ENCODE peak calls at places on chromosomes 1 and 21, in eight cellular contexts. N is mammary epithelial cell, L is fibroblast of lung, M is OCI-LY7, E is psoas muscle, P is A549, C is uterus, V is colonic mucosa. O is an unnamed sample. For H3K9me3, the result is how much of the 10 kb centered on the place peaks cover.

GRCh38 chr1:88029142-88029541 is 654.9 kb upstream of the PKN2 start:
- DNase-seq in M (no peak), P (peak), V (no peak), N (no peak), C (no peak), L (peak), E (no peak), O (no peak)

GRCh38 chr1:227587968-227588367 is 24.6 kb downstream of the ZNF678 start:
- DNase-seq in C (no peak), V (no peak), E (no peak), M (no peak), N (no peak), L (no peak), P (no peak), O (no peak)

GRCh38 chr1:17289756-17290155 is 18.2 kb upstream of the PADI4 start:
- DNase-seq in M (no peak), E (no peak), P (no peak), C (no peak), V (no peak), N (peak), L (peak), O (no peak)

GRCh38 chr1:178180405-178180804 is 86.5 kb downstream of the RASAL2 start:
- DNase-seq in C (no peak), P (no peak), N (no peak), M (no peak), E (no peak), L (no peak), V (no peak), O (no peak)

GRCh38 chr1:201353186-201353940 is 24.1 kb downstream of the TNNT2 start:
- DNase-seq in L (no peak), E (no peak), M (no peak), V (peak), N (no peak), P (no peak), C (no peak), O (no peak)

GRCh38 chr1:242057745-242058115 is 58.8 kb upstream of the MAP1LC3C start:
- DNase-seq in E (no peak), L (no peak), N (no peak), C (no peak), V (no peak), P (no peak), M (no peak), O (no peak)

GRCh38 chr1:88890790-88891317 is 513 bp downstream of the GTF2B start:
- DNase-seq in M (peak), N (peak), P (no peak), L (peak), E (no peak), V (peak), C (no peak), O (peak)

GRCh38 chr1:23013657-23014056 is 2.0 kb downstream of the TEX46 start:
- DNase-seq in M (peak), C (no peak), L (no peak), P (peak), V (no peak), E (no peak), N (peak), O (no peak)

GRCh38 chr1:145740269-145740668 is 21.0 kb downstream of the CD160 start:
- DNase-seq in L (peak), C (no peak), V (no peak), E (no peak), P (peak), M (no peak), N (no peak), O (no peak)

GRCh38 chr1:114323959-114324825 is 170.5 kb upstream of the SYT6 start:
- DNase-seq in N (no peak), V (no peak), E (no peak), M (no peak), L (no peak), C (peak), P (no peak), O (no peak)

GRCh38 chr1:235952950-235953615 is 86.4 kb upstream of the LYST start:
- DNase-seq in N (peak), M (no peak), P (no peak), E (no peak), C (no peak), L (no peak), V (no peak), O (no peak)

GRCh38 chr1:6123083-6123482 is 57.0 kb downstream of the CHD5 start:
- DNase-seq in V (no peak), E (no peak), M (no peak), P (no peak), L (no peak), N (no peak), C (no peak), O (no peak)

GRCh38 chr1:24134376-24134775 is 8.6 kb downstream of the IL22RA1 start:
- DNase-seq in C (no peak), L (no peak), N (no peak), M (no peak), E (no peak), V (no peak), P (no peak), O (no peak)

GRCh38 chr1:231233735-231234417 is 7.1 kb upstream of the GNPAT start:
- DNase-seq in L (no peak), N (no peak), C (no peak), E (no peak), V (peak), M (no peak), P (no peak), O (no peak)

GRCh38 chr1:23421752-23422312 is 2.7 kb downstream of the TCEA3 start:
- DNase-seq in N (no peak), C (peak), P (no peak), E (no peak), L (peak), M (no peak), V (peak), O (peak)

GRCh38 chr1:232613752-232614381 is 16.1 kb downstream of the SIPA1L2 start:
- DNase-seq in E (no peak), N (peak), P (no peak), V (no peak), C (no peak), L (peak), M (no peak), O (no peak)

GRCh38 chr1:22520871-22521270 is 42.4 kb upstream of the EPHA8 start:
- DNase-seq in E (no peak), M (no peak), N (no peak), C (no peak), L (no peak), V (no peak), P (no peak), O (no peak)

GRCh38 chr1:227888404-227889046 is 59.2 kb downstream of the WNT9A start:
- DNase-seq in L (no peak), E (no peak), M (no peak), V (peak), N (no peak), C (no peak), P (no peak), O (no peak)

GRCh38 chr1:201882665-201883132 is 6.0 kb upstream of the SHISA4 start:
- DNase-seq in N (peak), M (peak), E (no peak), C (peak), P (peak), L (peak), V (no peak), O (no peak)

GRCh38 chr1:228089520-228090380 is 7.2 kb downstream of the ARF1 start:
- DNase-seq in M (peak), E (peak), C (no peak), L (no peak), V (no peak), P (no peak), N (no peak), O (no peak)

GRCh38 chr1:203028784-203029553 is 2.7 kb downstream of the PPFIA4 start:
- DNase-seq in P (no peak), N (no peak), M (no peak), C (no peak), L (no peak), E (no peak), V (peak), O (no peak)

GRCh38 chr1:175183586-175183985 is 9.0 kb downstream of the KIAA0040 start:
- DNase-seq in C (no peak), N (no peak), L (no peak), V (no peak), E (no peak), M (no peak), P (no peak), O (no peak)

GRCh38 chr1:154219511-154219910 is 1.2 kb upstream of the UBAP2L start:
- DNase-seq in P (no peak), E (no peak), M (peak), N (peak), L (peak), V (peak), C (no peak), O (no peak)

GRCh38 chr1:62407398-62408009 is 29.3 kb upstream of the USP1 start:
- DNase-seq in M (peak), P (peak), L (peak), C (no peak), N (peak), E (no peak), V (peak), O (no peak)

GRCh38 chr1:21490774-21491482 is 18.3 kb upstream of the ALPL start:
- DNase-seq in M (peak), L (peak), E (no peak), P (peak), V (peak), N (peak), C (no peak), O (no peak)

GRCh38 chr1:228784191-228784590 is 48.9 kb downstream of the RHOU start:
- DNase-seq in E (no peak), C (no peak), V (peak), P (no peak), N (no peak), M (no peak), L (no peak), O (no peak)

GRCh38 chr1:21027805-21028204 is 148.9 kb downstream of the EIF4G3 start:
- DNase-seq in P (no peak), C (no peak), M (no peak), E (no peak), L (no peak), V (peak), N (no peak), O (no peak)

GRCh38 chr1:8027748-8028631 is 1.9 kb upstream of the ERRFI1 start:
- DNase-seq in M (no peak), V (peak), C (no peak), N (peak), L (peak), E (no peak), P (peak), O (no peak)

GRCh38 chr1:88061106-88061829 is 622.8 kb upstream of the PKN2 start:
- DNase-seq in M (peak), N (peak), L (peak), V (peak), C (peak), E (no peak), P (peak), O (no peak)

GRCh38 chr1:210565316-210565715 is 236.6 kb downstream of the HHAT start:
- DNase-seq in M (no peak), P (no peak), V (no peak), E (no peak), N (no peak), L (no peak), C (no peak), O (no peak)

GRCh38 chr1:201026234-201026633 is 2.7 kb upstream of the KIF21B start:
- DNase-seq in V (no peak), P (no peak), E (no peak), M (no peak), C (no peak), L (no peak), N (no peak), O (no peak)

DNA sequence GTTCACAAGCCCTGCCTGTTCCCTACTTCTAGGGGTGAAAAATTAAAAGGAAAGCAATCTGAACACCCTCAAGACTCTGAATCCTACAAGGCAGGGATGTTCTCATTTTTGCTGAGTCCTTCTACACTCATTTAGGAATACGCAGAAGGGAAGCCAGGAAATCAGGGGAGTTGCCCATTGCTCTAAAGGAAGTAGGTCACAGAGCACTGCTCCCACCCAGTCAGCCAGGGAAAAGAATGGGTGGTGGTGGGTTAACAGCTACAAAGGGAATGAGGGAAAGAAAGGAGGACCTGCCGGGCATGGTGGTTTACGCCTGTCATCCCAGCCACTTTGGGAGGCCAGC is 2.4 kb upstream of the CTTNBP2NL start:
- DNase-seq in V (peak), N (no peak), E (peak), L (peak), C (peak), P (no peak), M (no peak), O (no peak)
- H3K27ac ChIP-seq in V (peak), N (peak), E (peak), L (peak), C (peak), P (peak), M (no peak), O (peak)

GRCh38 chr1:31458287-31458896 is 45.4 kb downstream of the SERINC2 start:
- DNase-seq in V (no peak), L (no peak), C (no peak), M (no peak), N (no peak), P (no peak), E (no peak), O (no peak)

DNA sequence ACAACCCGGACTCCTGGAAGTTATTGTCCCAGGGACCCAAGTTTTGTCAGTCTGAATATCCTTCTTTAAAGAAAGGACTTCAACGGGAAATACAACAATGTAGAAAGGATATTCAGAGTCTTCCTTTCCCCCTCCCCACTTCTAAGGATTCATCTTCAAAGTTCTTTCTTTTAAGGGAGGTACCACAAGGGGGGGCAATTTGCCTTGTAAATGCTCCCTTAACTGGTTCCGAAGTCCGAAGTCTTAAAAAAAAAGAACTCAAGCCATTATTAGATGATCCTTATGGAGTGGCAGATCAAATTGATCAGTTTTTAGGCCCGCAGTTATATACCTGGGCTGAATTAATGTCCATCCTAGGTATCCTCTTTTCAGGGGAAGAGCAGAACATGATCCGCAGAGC is 47.0 kb downstream of the SERINC2 start:
- DNase-seq in P (no peak), M (no peak), V (no peak), N (no peak), C (no peak), L (peak), E (no peak), O (no peak)
- TF ChIP-seq CTCF in P (no peak), M (peak), V (peak), N (peak), C (no peak), L (peak), E (no peak), O (no peak)

DNA sequence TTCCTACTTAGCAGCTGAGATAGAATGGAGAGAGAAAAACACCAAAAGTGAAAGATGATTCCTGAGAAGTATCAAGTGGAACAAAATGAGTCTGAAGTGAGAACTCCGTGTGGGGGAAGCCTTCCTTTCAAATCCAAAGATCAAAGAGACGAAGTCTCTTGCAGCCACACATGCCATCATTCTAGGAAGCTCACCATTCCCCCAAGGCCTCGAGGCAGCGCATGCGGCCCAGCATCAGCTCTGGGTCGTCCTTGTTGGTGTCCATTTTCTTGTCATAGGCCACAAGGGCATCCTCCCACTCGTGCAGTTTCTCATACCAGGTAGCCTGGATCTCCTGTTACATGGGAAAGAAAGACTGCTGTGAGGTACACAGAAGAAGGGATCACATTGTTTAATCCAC is 32.2 kb upstream of the ANGPTL7 start:
- DNase-seq in P (no peak), N (no peak), E (no peak), V (no peak), C (no peak), L (no peak), M (no peak), O (no peak)
- H3K9me3 ChIP-seq in P (under half), N (under half), E (under half), V (under half), C (under half), L (under half), M (under half), O (under half)

GRCh38 chr1:9320520-9321479 is 28.1 kb downstream of the SPSB1 start:
- DNase-seq in C (no peak), L (no peak), E (no peak), P (no peak), V (no peak), N (no peak), M (no peak), O (no peak)
- H3K27ac ChIP-seq in C (peak), L (peak), E (no peak), P (no peak), V (peak), N (no peak), M (no peak), O (no peak)

DNA sequence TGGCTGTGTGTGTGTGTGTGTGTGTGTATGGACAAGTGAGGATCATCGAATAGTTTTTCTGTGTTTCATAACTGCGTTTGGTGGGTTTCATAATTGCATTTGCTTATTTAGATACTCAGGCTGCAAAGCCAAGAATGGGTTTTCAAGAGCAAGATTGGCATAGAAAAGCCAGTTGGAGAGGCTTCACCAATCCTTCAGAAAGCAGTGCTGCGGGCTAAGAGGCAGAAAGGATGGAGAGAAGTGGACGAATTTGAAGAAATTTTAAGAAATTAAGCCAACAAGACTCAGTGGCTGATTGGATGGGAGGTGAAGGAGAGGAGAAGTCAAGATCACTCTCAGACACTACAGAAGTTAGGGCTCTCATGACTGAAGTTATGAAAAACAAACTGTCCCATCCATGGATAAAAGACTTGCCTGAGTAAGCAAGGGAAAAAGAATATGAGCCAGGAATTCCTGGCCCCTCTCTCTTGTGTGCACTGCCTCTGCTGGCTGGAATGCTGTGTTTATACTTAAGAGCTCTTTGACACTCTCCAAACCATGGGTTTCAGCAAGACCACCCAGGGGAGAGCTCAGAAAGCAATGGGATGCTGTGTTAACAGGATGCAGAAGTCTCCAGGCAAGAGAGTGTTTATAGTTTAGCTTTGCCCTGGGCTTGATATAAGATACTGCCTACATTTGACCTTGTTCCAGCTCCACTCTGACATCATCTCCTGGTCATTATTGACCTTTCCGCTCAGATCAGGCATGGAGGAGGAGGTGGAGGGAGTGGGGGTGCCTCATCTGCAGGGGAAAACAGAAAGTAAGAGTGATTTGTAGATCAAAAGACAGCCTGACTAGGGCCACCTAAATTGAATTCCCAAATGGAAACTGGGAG is 232.0 kb upstream of the PLXNA2 start:
- DNase-seq in L (peak), V (no peak), E (no peak), C (no peak), N (no peak), P (peak), M (no peak), O (peak)
- TF ChIP-seq CTCF in L (peak), V (no peak), E (no peak), C (no peak), N (peak), P (no peak), M (no peak), O (no peak)

GRCh38 chr21:16116798-16117197 is 387.0 kb downstream of the USP25 start:
- DNase-seq in L (peak), C (no peak), V (no peak), N (no peak), P (peak), M (no peak), E (no peak), O (no peak)

GRCh38 chr21:16116067-16116466 is 386.3 kb downstream of the USP25 start:
- DNase-seq in V (no peak), C (no peak), E (no peak), M (no peak), L (no peak), N (no peak), P (no peak), O (no peak)

GRCh38 chr21:16113052-16113715 is 383.4 kb downstream of the USP25 start:
- DNase-seq in L (peak), N (no peak), M (no peak), E (no peak), V (peak), C (no peak), P (no peak), O (no peak)

GRCh38 chr21:16117331-16117730 is 387.5 kb downstream of the USP25 start:
- DNase-seq in N (no peak), M (no peak), E (no peak), L (no peak), P (no peak), C (no peak), V (no peak), O (no peak)

DNA sequence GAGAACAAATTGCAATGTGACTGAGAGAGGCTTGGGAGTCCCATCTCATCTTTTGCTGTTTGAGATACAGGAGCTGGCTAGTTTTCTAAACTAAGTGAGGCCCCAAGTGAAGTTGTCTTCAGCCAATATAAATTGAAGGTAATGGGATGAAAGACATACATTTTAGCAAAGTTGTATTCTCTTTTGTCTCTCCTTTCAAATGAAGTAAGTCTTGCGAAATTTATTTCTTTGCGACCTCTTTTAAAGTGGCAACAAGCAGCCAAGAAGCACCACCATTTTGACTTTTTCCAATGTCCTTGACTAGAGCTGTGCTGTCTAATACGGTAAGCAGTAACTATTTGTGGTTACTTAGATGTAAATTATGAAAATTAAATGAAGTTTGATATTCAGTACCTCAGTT is 385.7 kb downstream of the USP25 start:
- DNase-seq in V (no peak), N (no peak), P (no peak), M (no peak), C (no peak), E (no peak), L (no peak), O (no peak)
- H3K9me3 ChIP-seq in V (under half), N (under half), P (under half), M (under half), C (under half), E (under half), L (under half), O (under half)